ENCODE peak calls at places on chromosome 9, in nine cellular contexts. S is RCC 7860; W is T-helper 1 cell; G is NCI-H1092; E is activated T-cell treated with anti-CD3 and anti-CD28 coated beads for 4 hours; F is naive thymus-derived CD8-positive, alpha-beta T cell; O is T-helper 9 cell; H is EL; J is erythroblast. R is an unnamed sample.

GRCh38 chr9:131181091-131181681 is 55.8 kb downstream of the NUP214 start:
- DNase-seq in S (no peak), O (no peak), W (no peak), F (no peak), G (no peak), E (no peak), H (no peak), J (peak), R (no peak)

GRCh38 chr9:103483471-103484096 is 488.5 kb downstream of the CYLC2 start:
- DNase-seq in G (no peak), E (no peak), J (no peak), W (no peak), H (no peak), S (no peak), F (no peak), O (no peak), R (no peak)

GRCh38 chr9:21902112-21902511 is 92.1 kb downstream of the CDKN2A start:
- DNase-seq in G (no peak), S (no peak), J (no peak), W (no peak), H (no peak), F (no peak), E (no peak), O (no peak), R (no peak)

GRCh38 chr9:14279671-14280070 is 34.3 kb downstream of the NFIB start:
- DNase-seq in J (no peak), H (peak), G (no peak), F (no peak), W (no peak), O (no peak), S (no peak), E (no peak), R (no peak)

GRCh38 chr9:74865177-74865576 is 22.5 kb downstream of the TRPM6 start:
- DNase-seq in W (no peak), G (no peak), F (no peak), E (no peak), O (no peak), H (no peak), J (no peak), S (no peak), R (no peak)

GRCh38 chr9:132243156-132244074 is 81.6 kb downstream of the NTNG2 start:
- DNase-seq in G (no peak), E (no peak), F (peak), O (no peak), H (no peak), W (no peak), J (no peak), S (no peak), R (no peak)

GRCh38 chr9:70004310-70004709 is 39.3 kb upstream of the MAMDC2 start:
- DNase-seq in G (no peak), H (peak), F (no peak), S (no peak), O (no peak), J (no peak), W (no peak), E (no peak), R (no peak)

GRCh38 chr9:127336708-127337352 is 60.1 kb upstream of the SLC2A8 start:
- DNase-seq in E (no peak), H (peak), S (peak), W (no peak), G (no peak), J (no peak), F (no peak), O (no peak), R (peak)

GRCh38 chr9:33818167-33818831 is 1.3 kb downstream of the UBE2R2 start:
- DNase-seq in W (no peak), O (no peak), H (peak), E (no peak), G (no peak), S (no peak), F (no peak), J (no peak), R (no peak)

GRCh38 chr9:135482015-135482754 is 2.6 kb downstream of the PPP1R26 start:
- DNase-seq in G (no peak), E (no peak), F (no peak), J (no peak), W (no peak), S (no peak), O (no peak), H (no peak), R (no peak)

GRCh38 chr9:3957296-3957695 is 342.6 kb downstream of the GLIS3 start:
- DNase-seq in G (no peak), W (no peak), J (no peak), S (no peak), H (no peak), O (no peak), F (no peak), E (no peak), R (no peak)

GRCh38 chr9:73038613-73039012 is 85.8 kb upstream of the ALDH1A1 start:
- DNase-seq in S (no peak), J (no peak), H (peak), E (no peak), W (no peak), F (no peak), O (no peak), G (no peak), R (no peak)

GRCh38 chr9:524008-524407 is 309.3 kb downstream of the DOCK8 start:
- DNase-seq in S (no peak), O (no peak), J (no peak), H (no peak), W (no peak), E (no peak), G (no peak), F (no peak), R (peak)

GRCh38 chr9:78319197-78320029 is 22.5 kb downstream of the PSAT1 start:
- DNase-seq in W (no peak), E (no peak), O (no peak), G (no peak), F (no peak), H (no peak), J (no peak), S (no peak), R (no peak)

GRCh38 chr9:114662081-114662989 is 4.7 kb upstream of the TEX53 start:
- DNase-seq in F (peak), O (peak), G (peak), W (peak), E (peak), H (peak), J (peak), S (no peak), R (no peak)

GRCh38 chr9:112890106-112891081 is at the start of gene SLC46A2:
- DNase-seq in E (no peak), F (no peak), G (no peak), H (peak), O (no peak), J (no peak), S (no peak), W (no peak), R (no peak)

GRCh38 chr9:17137576-17137975 is 2.7 kb downstream of the CNTLN start:
- DNase-seq in E (no peak), S (no peak), W (no peak), O (no peak), H (peak), J (no peak), F (no peak), G (no peak), R (no peak)

GRCh38 chr9:128390813-128391711 is 19.9 kb downstream of the URM1 start:
- DNase-seq in H (no peak), S (no peak), W (no peak), O (no peak), G (no peak), J (no peak), F (no peak), E (no peak), R (no peak)

GRCh38 chr9:73152445-73152844 is 780 bp downstream of the ANXA1 start:
- DNase-seq in O (no peak), J (no peak), H (peak), W (no peak), E (no peak), G (no peak), S (peak), F (no peak), R (no peak)